ENCODE peak calls at places on chromosomes 13 and 19, in six cellular contexts. N is ascending aorta, X is A673, L is spleen, M is bronchial epithelial cell, D is coronary artery. F is an unnamed sample.

GRCh38 chr13:63910406-63910957 is 2494.8 kb upstream of the PCDH20 start:
- DNase-seq in N (no peak), X (peak), M (no peak), D (no peak), L (no peak), F (peak)

GRCh38 chr13:40547545-40548322 is 118.7 kb downstream of the FOXO1 start:
- DNase-seq in N (no peak), M (no peak), D (no peak), X (no peak), L (no peak), F (no peak)

GRCh38 chr19:8005534-8006256 is at the start of gene ELAVL1:
- DNase-seq in D (peak), L (peak), X (peak), M (peak), N (peak), F (peak)

GRCh38 chr13:26052136-26052736 is 420 bp upstream of the SHISA2 start:
- DNase-seq in L (no peak), D (no peak), M (no peak), X (no peak), N (no peak), F (no peak)

GRCh38 chr19:21328402-21328801 is 808 bp downstream of the ZNF708 start:
- DNase-seq in D (no peak), M (peak), X (peak), N (no peak), L (no peak), F (no peak)

GRCh38 chr19:29837448-29837961 is 25.7 kb downstream of the CCNE1 start:
- DNase-seq in D (no peak), N (no peak), M (no peak), L (no peak), X (no peak), F (no peak)

GRCh38 chr19:48627865-48628314 is 8.6 kb downstream of the SPHK2 start:
- DNase-seq in D (no peak), M (no peak), N (no peak), X (no peak), L (peak), F (no peak)

GRCh38 chr19:31350693-31351211 is 1.5 kb upstream of the TSHZ3 start:
- DNase-seq in N (peak), D (no peak), L (peak), M (no peak), X (peak), F (no peak)

GRCh38 chr13:41627425-41627824 is 170.1 kb downstream of the RGCC start:
- DNase-seq in M (no peak), D (no peak), N (no peak), L (no peak), X (no peak), F (no peak)

GRCh38 chr13:55893541-55893940 is 1247.2 kb upstream of the PRR20A start:
- DNase-seq in L (no peak), D (no peak), X (no peak), N (no peak), M (peak), F (no peak)

GRCh38 chr19:36009220-36009619 is 607 bp upstream of the SYNE4 start:
- DNase-seq in M (peak), X (peak), D (no peak), N (peak), L (peak), F (no peak)

GRCh38 chr13:90793261-90793785 is 554.2 kb upstream of the MIR17HG start:
- DNase-seq in L (no peak), X (no peak), M (no peak), D (no peak), N (no peak), F (peak)

GRCh38 chr13:114015608-114016295 is 41.9 kb upstream of the C13orf46 start:
- DNase-seq in X (no peak), M (peak), L (no peak), N (no peak), D (no peak), F (no peak)

GRCh38 chr19:46495789-46496099 is at the start of gene PNMA8B:
- DNase-seq in L (peak), D (no peak), N (no peak), M (peak), X (peak), F (no peak)
- H3K4me3 ChIP-seq in L (peak), D (peak), N (peak), M (no peak), X (peak), F (peak)

DNA sequence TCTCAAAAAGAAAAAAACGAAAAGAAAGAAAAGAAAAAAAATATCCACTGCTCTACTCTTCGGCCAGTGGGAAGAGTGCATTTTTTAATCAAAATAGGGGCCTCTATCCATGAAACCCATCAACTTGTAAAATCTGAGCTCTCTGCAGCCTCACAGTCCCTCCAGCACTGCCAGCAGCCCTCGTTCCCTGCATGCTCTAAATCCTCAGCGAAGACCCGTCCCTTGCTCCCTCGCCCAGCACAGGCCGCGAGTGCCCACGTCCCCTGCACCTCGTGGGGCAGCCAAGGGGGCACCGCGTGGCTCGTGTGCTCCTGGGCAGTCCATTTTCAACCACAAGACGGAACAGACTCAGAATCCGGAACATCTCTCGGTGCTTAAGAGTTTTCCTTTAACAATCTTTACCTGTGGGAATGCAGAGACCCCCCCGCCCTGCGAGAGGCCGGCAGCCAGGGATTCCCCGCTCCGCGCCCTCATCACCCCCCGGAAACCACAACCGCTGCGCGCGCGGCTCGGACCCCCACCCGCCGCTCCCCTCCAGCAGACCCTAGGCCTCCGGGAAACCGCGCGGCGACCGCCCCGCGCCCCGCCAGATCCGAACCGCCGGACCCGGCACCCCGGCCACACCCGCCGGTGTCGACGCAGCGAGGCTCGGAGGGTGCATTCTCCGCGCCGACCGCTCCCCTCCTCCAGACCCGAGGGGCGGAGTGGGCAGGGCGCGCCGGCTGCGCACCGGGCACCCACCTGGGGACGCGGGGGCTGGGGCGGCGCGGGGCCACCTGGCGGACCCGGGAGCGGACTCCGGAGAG is 624 bp downstream of the ANKRD27 start:
- DNase-seq in X (no peak), M (no peak), N (no peak), L (peak), D (no peak), F (no peak)
- TF ChIP-seq CTCF in X (no peak), M (no peak), N (no peak), L (no peak), D (no peak), F (no peak)

DNA sequence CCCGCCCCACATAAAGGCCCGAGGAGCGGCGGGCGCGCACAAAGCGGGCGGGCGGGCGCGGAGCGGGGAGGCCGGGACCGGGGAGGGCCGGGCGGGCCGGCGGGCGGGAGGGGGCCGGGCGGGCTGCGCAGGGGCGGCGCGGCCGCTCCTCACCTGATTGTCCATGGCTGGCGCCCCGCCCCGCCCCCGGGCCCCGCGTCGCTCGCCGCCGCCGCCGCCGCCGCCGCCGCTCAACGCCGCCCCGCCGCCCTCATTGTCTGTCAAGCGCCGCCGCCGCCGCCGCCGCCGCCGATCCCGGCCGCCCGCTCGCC is 200 bp downstream of the MLLT1 start:
- DNase-seq in D (no peak), L (no peak), N (no peak), X (peak), M (no peak), F (no peak)
- H3K4me3 ChIP-seq in D (peak), L (peak), N (peak), X (peak), M (peak), F (peak)

GRCh38 chr19:45882652-45883585 is 3.0 kb downstream of the IRF2BP1 start:
- DNase-seq in D (no peak), L (peak), N (peak), M (peak), X (peak), F (peak)

GRCh38 chr19:45884682-45885555 is 1.0 kb downstream of the IRF2BP1 start:
- DNase-seq in M (no peak), X (no peak), D (no peak), L (peak), N (no peak), F (no peak)

GRCh38 chr19:45883881-45884681 is 1.9 kb downstream of the IRF2BP1 start:
- DNase-seq in X (no peak), M (no peak), N (no peak), L (peak), D (no peak), F (no peak)

GRCh38 chr19:45881909-45882528 is 3.9 kb downstream of the IRF2BP1 start:
- DNase-seq in N (no peak), D (no peak), X (no peak), M (no peak), L (no peak), F (no peak)

DNA sequence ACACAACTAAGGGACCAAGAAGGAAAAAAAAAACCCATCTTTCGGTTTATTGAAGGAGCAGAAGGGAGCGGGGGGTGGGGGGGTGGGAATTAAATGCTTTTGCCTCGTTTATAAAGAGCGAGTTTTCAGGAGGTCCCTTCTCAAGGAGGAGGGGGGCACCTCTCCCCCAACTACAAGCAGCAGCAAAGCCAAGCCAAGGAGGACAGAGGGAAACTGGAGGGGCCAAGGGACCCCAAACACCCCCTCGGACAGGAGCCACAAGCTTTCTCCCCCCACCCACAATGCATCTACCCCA is 2.4 kb downstream of the IRF2BP1 start:
- DNase-seq in M (no peak), N (no peak), L (no peak), D (no peak), X (no peak), F (no peak)
- TF ChIP-seq CTCF in M (no peak), N (no peak), L (no peak), D (no peak), X (no peak), F (no peak)

GRCh38 chr19:38736036-38736412 is 8.2 kb downstream of the CAPN12 start:
- DNase-seq in N (no peak), D (peak), X (no peak), M (no peak), L (peak), F (no peak)
- H3K4me3 ChIP-seq in N (peak), D (peak), X (peak), M (peak), L (peak), F (peak)

DNA sequence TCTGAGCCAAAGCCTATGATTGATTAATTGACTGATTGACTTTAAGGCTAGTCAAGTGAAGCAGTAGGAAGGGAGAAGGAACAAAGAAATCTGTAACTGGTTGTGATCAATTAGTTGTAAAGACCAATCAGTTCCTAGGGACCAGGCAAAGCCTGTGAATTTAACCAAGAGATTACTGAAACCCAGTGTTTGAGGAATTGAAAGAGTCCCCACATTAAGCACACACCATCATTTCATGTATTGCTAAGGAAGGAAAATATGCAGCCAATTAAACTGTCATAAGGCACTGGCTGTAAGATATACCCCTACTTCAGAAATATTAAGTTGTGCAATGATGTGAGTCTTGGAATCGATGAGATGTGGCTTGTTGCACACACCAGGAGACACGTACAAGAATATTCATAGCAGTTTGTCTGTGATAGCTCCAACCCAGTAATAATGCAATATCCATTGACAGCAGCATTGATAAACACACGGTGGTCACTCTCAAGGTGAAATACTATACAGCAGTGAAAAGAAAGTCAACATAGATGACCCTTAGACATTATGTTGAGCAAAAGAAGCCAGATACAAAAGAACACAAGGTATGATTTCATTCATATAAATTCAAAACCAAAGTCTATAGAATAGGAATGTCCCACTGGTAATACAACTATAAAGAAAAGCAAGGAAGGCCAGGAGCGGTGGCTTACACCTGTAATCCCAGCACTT is 9.0 kb downstream of the C19orf47 start:
- DNase-seq in N (no peak), M (no peak), L (no peak), D (no peak), X (no peak), F (no peak)
- TF ChIP-seq CTCF in N (no peak), M (no peak), L (no peak), D (no peak), X (no peak), F (no peak)

GRCh38 chr19:46603752-46604241 is 2.7 kb downstream of the CALM3 start:
- DNase-seq in N (peak), X (no peak), L (peak), M (no peak), D (peak), F (no peak)
- H3K4me3 ChIP-seq in N (peak), X (no peak), L (no peak), M (no peak), D (peak), F (peak)

F was measured in astrocyte of the cerebellum.